ENCODE peak calls at places on chromosomes 16 and 17, in nine cellular contexts. F is SK-N-SH; I is HT1080; L is CMK; H is WTC11; S is A549; O is stimulated activated CD8-positive, alpha-beta memory T cell treated with anti-CD3 and anti-CD28 coated beads, Interleukin-4, amount 100 ng/mL, for 4 hours; T is stimulated activated CD4-positive, alpha-beta T cell treated with anti-CD3 and anti-CD28 coated beads, Interleukin-15, amount 100 ng/mL, for 1 hour; U is activated CD8-positive, alpha-beta T cell treated with anti-CD3 and anti-CD28 coated beads for 36 hours. K is an unnamed sample.

GRCh38 chr17:27466376-27466747 is 10.1 kb downstream of the KSR1 start:
- DNase-seq in O (no peak), L (no peak), F (no peak), U (no peak), S (no peak), H (no peak), T (no peak), I (no peak), K (no peak)

GRCh38 chr16:48385272-48385953 is at the start of gene SIAH1:
- DNase-seq in U (peak; percentile 84), H (peak; percentile 87), L (no peak), T (peak; percentile 85), S (peak; percentile 82), I (peak; percentile 53), O (peak; percentile 67), F (peak; percentile 98), K (no peak)

GRCh38 chr16:73735018-73735417 is 561.6 kb upstream of the PSMD7 start:
- DNase-seq in T (no peak), L (no peak), O (no peak), S (peak; percentile 13), F (no peak), I (peak; percentile 78), H (no peak), U (peak; percentile 29), K (peak; percentile 65)

GRCh38 chr17:35973333-35974260 is 7.7 kb downstream of the CCL16 start:
- DNase-seq in L (no peak), O (no peak), I (peak; percentile 8), F (no peak), H (no peak), S (peak; percentile 16), T (no peak), U (no peak), K (no peak)

GRCh38 chr17:2337152-2337810 is at the start of gene SGSM2:
- DNase-seq in I (peak; percentile 33), L (no peak), F (peak; percentile 98), T (peak; percentile 35), U (peak; percentile 73), S (peak; percentile 55), H (peak; percentile 49), O (peak; percentile 47), K (peak; percentile 9)

GRCh38 chr16:28531777-28532744 is 6.7 kb downstream of the NUPR1 start:
- DNase-seq in O (no peak), H (peak; percentile 69), T (no peak), F (no peak), S (peak; percentile 66), L (no peak), U (no peak), I (no peak), K (no peak)

GRCh38 chr17:73642659-73643011 is 1.6 kb downstream of the SDK2 start:
- DNase-seq in I (no peak), O (no peak), H (no peak), U (no peak), L (no peak), F (no peak), S (no peak), T (no peak), K (no peak)

GRCh38 chr17:57261084-57261461 is 4.8 kb downstream of the MSI2 start:
- DNase-seq in O (no peak), T (no peak), F (no peak), L (no peak), H (no peak), U (peak; percentile 32), I (no peak), S (no peak), K (no peak)

GRCh38 chr17:57006040-57006439 is 28.1 kb downstream of the SCPEP1 start:
- DNase-seq in U (no peak), S (no peak), L (no peak), I (peak; percentile 3), H (no peak), F (no peak), T (no peak), O (no peak), K (no peak)

GRCh38 chr17:48795444-48796162 is 21.4 kb downstream of the TTLL6 start:
- DNase-seq in O (no peak), F (no peak), L (no peak), S (peak; percentile 92), I (peak; percentile 53), U (no peak), H (no peak), T (no peak), K (no peak)

GRCh38 chr17:72466199-72466598 is 345.4 kb downstream of the SOX9 start:
- DNase-seq in U (no peak), F (no peak), O (no peak), T (no peak), I (peak; percentile 80), H (no peak), S (peak; percentile 95), L (no peak), K (peak; percentile 70)